ENCODE peak calls at places on chromosome 6, in seven cellular contexts. M is ovary, Y is sigmoid colon, L is gastrocnemius medialis, F is transverse colon, X is breast epithelium, J is IMR-90. T is an unnamed sample.

GRCh38 chr6:141501616-141502015 is 631.1 kb upstream of the GJE1 start:
- DNase-seq in M (no peak), Y (no peak), L (no peak), F (no peak), X (no peak), J (no peak), T (no peak)

GRCh38 chr6:170269151-170269872 is 21.6 kb downstream of the DLL1 start:
- DNase-seq in M (no peak), Y (no peak), L (no peak), F (peak; percentile 61), X (no peak), J (no peak), T (no peak)

GRCh38 chr6:135493218-135493961 is 4.2 kb downstream of the AHI1 start:
- DNase-seq in M (no peak), Y (no peak), L (no peak), F (no peak), X (no peak), J (peak; percentile 35), T (no peak)

GRCh38 chr6:29925341-29926080 is 16.8 kb upstream of the HLA-A start:
- DNase-seq in M (no peak), Y (no peak), L (no peak), F (no peak), X (no peak), J (no peak), T (no peak)

GRCh38 chr6:112691289-112691688 is 344.2 kb downstream of the RFPL4B start:
- DNase-seq in M (no peak), Y (no peak), L (no peak), F (no peak), X (no peak), J (peak; percentile 91), T (peak; percentile 43)

GRCh38 chr6:28632326-28632851 is 106.7 kb downstream of the GPX5 start:
- DNase-seq in M (no peak), Y (no peak), L (no peak), F (no peak), X (no peak), J (no peak), T (no peak)

GRCh38 chr6:15993716-15994228 is 135.1 kb upstream of the MYLIP start:
- DNase-seq in M (no peak), Y (no peak), L (no peak), F (no peak), X (no peak), J (no peak), T (no peak)

GRCh38 chr6:168035661-168036616 is 38.5 kb downstream of the KIF25 start:
- DNase-seq in M (no peak), Y (no peak), L (no peak), F (peak; percentile 61), X (no peak), J (peak; percentile 85), T (no peak)

GRCh38 chr6:160940197-160940596 is 51.4 kb upstream of the MAP3K4 start:
- DNase-seq in M (no peak), Y (no peak), L (no peak), F (no peak), X (no peak), J (no peak), T (no peak)

GRCh38 chr6:154440022-154440421 is 70.5 kb downstream of the CNKSR3 start:
- DNase-seq in M (no peak), Y (no peak), L (no peak), F (no peak), X (no peak), J (no peak), T (no peak)

GRCh38 chr6:153484056-153484455 is 353.0 kb upstream of the RGS17 start:
- DNase-seq in M (no peak), Y (no peak), L (no peak), F (no peak), X (no peak), J (no peak), T (no peak)

GRCh38 chr6:130503146-130503545 is 137.3 kb downstream of the TMEM200A start:
- DNase-seq in M (no peak), Y (no peak), L (no peak), F (no peak), X (no peak), J (peak; percentile 71), T (no peak)

GRCh38 chr6:33490198-33490597 is 35.8 kb downstream of the ZBTB9 start:
- DNase-seq in M (no peak), Y (no peak), L (no peak), F (no peak), X (no peak), J (no peak), T (no peak)

GRCh38 chr6:152273638-152274037 is 363.5 kb downstream of the SYNE1 start:
- DNase-seq in M (peak; percentile 52), Y (no peak), L (peak; percentile 60), F (no peak), X (no peak), J (no peak), T (no peak)

GRCh38 chr6:154070657-154071056 is 31.6 kb downstream of the OPRM1 start:
- DNase-seq in M (no peak), Y (no peak), L (no peak), F (no peak), X (no peak), J (no peak), T (no peak)

GRCh38 chr6:159858259-159858658 is 32.5 kb upstream of the MAS1 start:
- DNase-seq in M (no peak), Y (no peak), L (no peak), F (no peak), X (no peak), J (no peak), T (no peak)

GRCh38 chr6:98716341-98716740 is 118.0 kb upstream of the POU3F2 start:
- DNase-seq in M (no peak), Y (no peak), L (no peak), F (no peak), X (no peak), J (no peak), T (no peak)

GRCh38 chr6:161630674-161631073 is 356.8 kb upstream of the AGPAT4 start:
- DNase-seq in M (no peak), Y (no peak), L (no peak), F (no peak), X (no peak), J (no peak), T (no peak)

GRCh38 chr6:76840025-76840745 is 623.1 kb downstream of the HTR1B start:
- DNase-seq in M (no peak), Y (no peak), L (no peak), F (no peak), X (no peak), J (no peak), T (no peak)

GRCh38 chr6:21846541-21847451 is 253.2 kb downstream of the SOX4 start:
- DNase-seq in M (no peak), Y (no peak), L (no peak), F (no peak), X (no peak), J (peak; percentile 37), T (no peak)

DNA sequence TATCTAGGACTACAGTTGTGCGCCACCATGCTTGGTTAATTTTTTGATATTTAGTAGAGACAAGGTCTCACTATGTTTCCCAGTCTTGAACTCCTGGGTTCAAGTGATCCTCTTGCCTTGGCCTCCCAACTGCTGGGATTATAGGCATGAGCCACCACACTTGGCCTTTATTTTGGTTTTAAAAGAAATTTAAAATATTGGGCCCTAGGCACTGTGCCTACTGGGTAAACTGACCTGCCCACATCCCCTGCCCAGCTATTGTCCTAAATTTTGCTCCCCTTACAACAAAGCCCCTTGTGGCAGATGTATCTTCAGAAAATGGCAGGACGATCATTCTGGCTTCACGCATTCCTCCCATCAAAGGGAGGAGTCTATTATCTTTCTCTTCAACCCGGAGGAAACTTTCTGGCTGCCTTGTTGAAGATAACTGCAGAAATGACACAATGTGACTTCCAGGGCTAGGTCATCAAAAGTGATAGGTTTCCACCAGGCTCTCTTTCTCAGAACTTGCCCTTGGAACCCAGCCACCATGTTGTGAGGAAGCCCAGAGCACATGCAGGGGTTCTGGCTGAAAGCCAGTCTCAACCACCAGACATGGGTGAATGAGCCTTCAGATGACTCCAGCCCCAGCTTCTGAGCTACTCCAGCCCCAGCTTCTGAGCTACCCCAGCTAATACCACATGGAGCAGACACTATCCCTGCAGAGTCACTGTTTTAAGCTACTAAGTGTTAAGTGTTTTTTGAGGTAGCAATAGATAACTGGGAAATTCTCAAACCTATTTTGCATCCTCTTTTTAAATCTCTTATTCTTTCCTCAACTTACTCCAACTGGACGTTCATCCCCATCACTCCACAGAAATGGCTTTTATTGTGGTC is 4.6 kb upstream of the GUCA1B start:
- DNase-seq in M (no peak), Y (no peak), L (no peak), F (no peak), X (no peak), J (peak; percentile 68), T (no peak)
- TF ChIP-seq CTCF in M (no peak), Y (no peak), L (no peak), F (no peak), X (no peak), J (no peak), T (no peak)

GRCh38 chr6:42050011-42050896 is at the start of gene TAF8:
- DNase-seq in M (peak; percentile 94), Y (peak; percentile 97), L (peak; percentile 91), F (peak; percentile 93), X (peak; percentile 83), J (peak; percentile 92), T (peak; percentile 98)
- TF ChIP-seq POLR2A in M (peak; percentile 82), Y (peak; percentile 72), L (peak; percentile 82), F (peak; percentile 95), X (peak; percentile 77), J (peak; percentile 98), T (no peak)

DNA sequence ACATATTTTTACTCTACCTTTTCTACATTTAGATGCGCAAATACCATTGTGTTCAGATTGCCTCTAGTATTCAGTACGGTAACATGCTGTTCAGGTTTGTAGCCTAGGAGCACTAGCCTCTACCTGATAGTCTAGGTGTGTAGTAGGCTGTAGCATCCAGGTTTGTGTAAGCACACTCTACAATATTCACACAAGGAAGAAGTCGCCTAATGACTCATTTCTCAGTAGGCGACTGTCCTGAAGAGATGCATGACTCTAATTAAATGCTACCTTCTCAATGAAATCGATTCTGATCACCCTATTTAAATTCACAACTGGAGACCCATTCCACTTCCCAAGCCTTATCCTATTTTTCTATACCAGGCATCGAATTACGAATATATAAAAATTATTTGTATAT is 1.3 kb downstream of the MCUR1 start:
- DNase-seq in M (no peak), Y (no peak), L (no peak), F (no peak), X (no peak), J (no peak), T (no peak)
- H3K4me3 ChIP-seq in M (peak overlapping the region; percentile 55), Y (peak overlapping the region; percentile 81), L (peak overlapping the region; percentile 74), F (peak overlapping the region; percentile 93), X (peak overlapping the region; percentile 99), J (no peak overlapping the region), T (no peak overlapping the region)

GRCh38 chr6:39379026-39379425 is 56.5 kb upstream of the KCNK16 start:
- DNase-seq in M (no peak), Y (no peak), L (no peak), F (no peak), X (no peak), J (no peak), T (no peak)

GRCh38 chr6:39380837-39381534 is 58.5 kb upstream of the KCNK16 start:
- DNase-seq in M (no peak), Y (no peak), L (no peak), F (no peak), X (no peak), J (no peak), T (no peak)

GRCh38 chr6:39378175-39378889 is 55.8 kb upstream of the KCNK16 start:
- DNase-seq in M (no peak), Y (no peak), L (no peak), F (no peak), X (no peak), J (no peak), T (no peak)

GRCh38 chr6:39375405-39375804 is 52.9 kb upstream of the KCNK16 start:
- DNase-seq in M (no peak), Y (no peak), L (no peak), F (no peak), X (no peak), J (no peak), T (no peak)

GRCh38 chr6:39377530-39377929 is 55.0 kb upstream of the KCNK16 start:
- DNase-seq in M (peak; percentile 64), Y (peak; percentile 85), L (peak; percentile 23), F (peak; percentile 73), X (no peak), J (peak; percentile 44), T (peak; percentile 48)
- TF ChIP-seq CTCF in M (peak; percentile 53), Y (peak; percentile 63), L (peak; percentile 48), F (peak; percentile 74), X (no peak), J (peak; percentile 58), T (no peak)

T was measured in lower leg skin.